ENCODE peak calls at places on chromosome 10, in seven cellular contexts. S, H, K, D, Z, M and T are unnamed samples.

GRCh38 chr10:73480158-73480557 is 15.7 kb downstream of the PPP3CB start:
- DNase-seq in S (peak), H (no peak), K (no peak), D (no peak), Z (no peak), M (no peak), T (no peak)

GRCh38 chr10:108561649-108562048 is 1361.7 kb downstream of the XPNPEP1 start:
- DNase-seq in S (peak), H (no peak), K (no peak), D (no peak), Z (no peak), M (no peak), T (no peak)

GRCh38 chr10:119370972-119371703 is 163.8 kb downstream of the GRK5 start:
- DNase-seq in S (peak), H (no peak), K (no peak), D (no peak), Z (no peak), M (no peak), T (no peak)

GRCh38 chr10:60921631-60922030 is 22.4 kb downstream of the RHOBTB1 start:
- DNase-seq in S (no peak), H (no peak), K (no peak), D (no peak), Z (no peak), M (no peak), T (no peak)

GRCh38 chr10:133126431-133127290 is 33.4 kb upstream of the KNDC1 start:
- DNase-seq in S (no peak), H (no peak), K (no peak), D (no peak), Z (no peak), M (no peak), T (no peak)

GRCh38 chr10:110408203-110408871 is 89.4 kb upstream of the DUSP5 start:
- DNase-seq in S (no peak), H (peak), K (no peak), D (no peak), Z (no peak), M (no peak), T (no peak)

GRCh38 chr10:47025540-47026300 is 114.5 kb downstream of the PTPN20 start:
- DNase-seq in S (peak), H (no peak), K (no peak), D (no peak), Z (no peak), M (no peak), T (no peak)

GRCh38 chr10:80461208-80462183 is 7.4 kb downstream of the TSPAN14 start:
- DNase-seq in S (no peak), H (no peak), K (no peak), D (no peak), Z (no peak), M (no peak), T (no peak)

GRCh38 chr10:80136134-80136571 is 3.6 kb downstream of the PLAC9 start:
- DNase-seq in S (peak), H (peak), K (no peak), D (no peak), Z (no peak), M (no peak), T (no peak)

GRCh38 chr10:6239213-6239991 is 36.7 kb downstream of the PFKFB3 start:
- DNase-seq in S (peak), H (no peak), K (peak), D (peak), Z (no peak), M (no peak), T (peak)